ENCODE peak calls at places on chromosomes 16 and 17, in seven cellular contexts. J, T, C, N, R, H and V are unnamed samples.

GRCh38 chr17:51745993-51746392 is 412.5 kb downstream of the CA10 start:
- DNase-seq in J (no peak), T (no peak), C (no peak), N (no peak), R (no peak), H (no peak), V (no peak)

GRCh38 chr17:30188211-30188939 is 47.1 kb downstream of the SLC6A4 start:
- DNase-seq in J (no peak), T (no peak), C (no peak), N (no peak), R (no peak), H (no peak), V (no peak)

GRCh38 chr16:50296807-50297206 is 30.5 kb downstream of the ADCY7 start:
- DNase-seq in J (no peak), T (no peak), C (peak; percentile 18), N (no peak), R (no peak), H (no peak), V (no peak)

GRCh38 chr17:31726980-31727427 is 132.0 kb downstream of the COPRS start:
- DNase-seq in J (no peak), T (no peak), C (no peak), N (no peak), R (no peak), H (no peak), V (no peak)

GRCh38 chr17:16287563-16288027 is 65.7 kb downstream of the CENPV start:
- DNase-seq in J (no peak), T (no peak), C (no peak), N (no peak), R (no peak), H (no peak), V (peak; percentile 85)

GRCh38 chr17:75516619-75517276 is 420 bp downstream of the TSEN54 start:
- DNase-seq in J (peak; percentile 61), T (no peak), C (no peak), N (peak; percentile 37), R (peak; percentile 53), H (no peak), V (peak; percentile 49)

GRCh38 chr16:13316008-13316407 is 414.6 kb downstream of the SHISA9 start:
- DNase-seq in J (no peak), T (no peak), C (no peak), N (no peak), R (no peak), H (no peak), V (no peak)

GRCh38 chr16:52076332-52077115 is 470.4 kb downstream of the TOX3 start:
- DNase-seq in J (no peak), T (no peak), C (no peak), N (no peak), R (no peak), H (no peak), V (no peak)

GRCh38 chr17:50347087-50347893 is 1.4 kb downstream of the XYLT2 start:
- DNase-seq in J (no peak), T (no peak), C (peak; percentile 33), N (no peak), R (no peak), H (no peak), V (no peak)

GRCh38 chr17:64739316-64740058 is 77.4 kb upstream of the SMURF2 start:
- DNase-seq in J (no peak), T (no peak), C (peak; percentile 47), N (no peak), R (no peak), H (no peak), V (peak; percentile 54)

GRCh38 chr17:16374129-16374528 is 6.8 kb upstream of the UBB start:
- DNase-seq in J (no peak), T (no peak), C (no peak), N (no peak), R (no peak), H (no peak), V (peak; percentile 90)

GRCh38 chr17:40864661-40865380 is 2.2 kb downstream of the KRT12 start:
- DNase-seq in J (no peak), T (no peak), C (no peak), N (no peak), R (no peak), H (no peak), V (no peak)

GRCh38 chr16:67951485-67951884 is 7.6 kb upstream of the LCAT start:
- DNase-seq in J (no peak), T (no peak), C (no peak), N (no peak), R (no peak), H (no peak), V (no peak)

GRCh38 chr17:72122668-72123495 is 2.1 kb downstream of the SOX9 start:
- DNase-seq in J (peak; percentile 92), T (no peak), C (peak; percentile 41), N (no peak), R (peak; percentile 15), H (no peak), V (peak; percentile 43)